ENCODE peak calls at places on chromosomes 13 and 19, in nine cellular contexts. V is bronchial epithelial cell; L is MCF 10A; P is stimulated activated CD8-positive, alpha-beta memory T cell treated with anti-CD3 and anti-CD28 coated beads, Interleukin-7, amount 100 ng/mL, for 1 hour; X is stimulated activated CD4-positive, alpha-beta T cell treated with anti-CD3 and anti-CD28 coated beads, Interleukin-1b, Interleukin-23, amount 100 ng/mL, for 4 hours; N is ELF-1; O is activated CD4-positive, alpha-beta T cell treated with anti-CD3 and anti-CD28 coated beads, Interleukin-2, amount 50 U/mL, for 1 hour; R is central memory CD8-positive, alpha-beta T cell; Y is GM04503. Q is an unnamed sample.

GRCh38 chr13:105642511-105642958 is 892.9 kb downstream of the EFNB2 start:
- DNase-seq in V (peak), L (no peak), P (no peak), X (no peak), N (no peak), O (no peak), R (no peak), Y (no peak), Q (no peak)

GRCh38 chr13:104414771-104415170 is 1348.6 kb upstream of the SLC10A2 start:
- DNase-seq in V (peak), L (no peak), P (no peak), X (no peak), N (no peak), O (no peak), R (no peak), Y (no peak), Q (no peak)

GRCh38 chr19:47503130-47503822 is 11.6 kb downstream of the NAPA start:
- DNase-seq in V (no peak), L (no peak), P (no peak), X (no peak), N (no peak), O (no peak), R (no peak), Y (no peak), Q (no peak)

GRCh38 chr13:24146961-24147569 is 13.5 kb upstream of the SPATA13 start:
- DNase-seq in V (peak), L (no peak), P (no peak), X (no peak), N (no peak), O (no peak), R (no peak), Y (no peak), Q (no peak)

GRCh38 chr19:48715681-48716171 is 3.8 kb downstream of the MAMSTR start:
- DNase-seq in V (no peak), L (no peak), P (no peak), X (no peak), N (no peak), O (no peak), R (no peak), Y (no peak), Q (no peak)

GRCh38 chr19:47446534-47447469 is 24.9 kb downstream of the SLC8A2 start:
- DNase-seq in V (peak), L (no peak), P (no peak), X (no peak), N (peak), O (no peak), R (no peak), Y (no peak), Q (no peak)

GRCh38 chr13:27406178-27406939 is 18.1 kb upstream of the GTF3A start:
- DNase-seq in V (peak), L (peak), P (peak), X (no peak), N (no peak), O (peak), R (no peak), Y (no peak), Q (no peak)

GRCh38 chr19:46935066-46935663 is 74.4 kb downstream of the ARHGAP35 start:
- DNase-seq in V (peak), L (no peak), P (no peak), X (no peak), N (no peak), O (no peak), R (no peak), Y (no peak), Q (no peak)

GRCh38 chr13:107079423-107080099 is 511.6 kb upstream of the ARGLU1 start:
- DNase-seq in V (no peak), L (no peak), P (no peak), X (no peak), N (no peak), O (no peak), R (no peak), Y (no peak), Q (no peak)

GRCh38 chr19:28727133-28727834 is 485.7 kb downstream of the UQCRFS1 start:
- DNase-seq in V (no peak), L (no peak), P (no peak), X (no peak), N (peak), O (peak), R (no peak), Y (no peak), Q (no peak)